ENCODE peak calls at places on chromosomes 5 and 9, in six cellular contexts. W, S, T, Z, J and L are unnamed samples.

GRCh38 chr5:127988149-127988755 is 95.3 kb upstream of the SLC12A2 start:
- DNase-seq in W (peak), T (no peak), J (no peak), S (no peak), Z (no peak), L (no peak)

GRCh38 chr9:113350937-113351336 is 1.6 kb downstream of the BSPRY start:
- DNase-seq in W (no peak), T (peak), S (no peak), Z (no peak), J (peak), L (no peak)

GRCh38 chr9:116049506-116049905 is 104.1 kb upstream of the PAPPA start:
- DNase-seq in S (no peak), J (no peak), T (no peak), W (no peak), Z (no peak), L (no peak)

GRCh38 chr9:6096821-6097220 is 81.4 kb upstream of the RANBP6 start:
- DNase-seq in J (no peak), S (no peak), Z (no peak), T (no peak), W (no peak), L (no peak)

GRCh38 chr9:78365979-78366697 is 69.2 kb downstream of the PSAT1 start:
- DNase-seq in T (no peak), W (no peak), S (no peak), Z (no peak), J (no peak), L (no peak)

GRCh38 chr5:147464211-147464610 is 45.7 kb downstream of the DPYSL3 start:
- DNase-seq in J (no peak), T (peak), S (no peak), W (peak), Z (no peak), L (no peak)

GRCh38 chr9:130845901-130846381 is 10.9 kb downstream of the ABL1 start:
- DNase-seq in W (peak), S (no peak), T (no peak), J (no peak), Z (no peak), L (no peak)

GRCh38 chr9:109499061-109499630 is 1.0 kb upstream of the PTPN3 start:
- DNase-seq in S (no peak), W (no peak), J (no peak), T (no peak), Z (no peak), L (no peak)

GRCh38 chr9:111839387-111839786 is 44.6 kb upstream of the SHOC1 start:
- DNase-seq in W (no peak), S (no peak), J (peak), T (peak), Z (no peak), L (no peak)

GRCh38 chr9:70262948-70263347 is 4.2 kb downstream of the SMC5 start:
- DNase-seq in S (no peak), T (no peak), J (no peak), Z (no peak), W (no peak), L (no peak)

GRCh38 chr5:37740331-37741066 is 99.3 kb downstream of the GDNF start:
- DNase-seq in W (no peak), S (no peak), Z (no peak), J (no peak), T (no peak), L (no peak)

GRCh38 chr5:80408475-80408875 is 611 bp downstream of the ZFYVE16 start:
- DNase-seq in T (peak), Z (no peak), J (no peak), W (peak), S (peak), L (peak)

GRCh38 chr5:40572947-40573346 is 106.8 kb upstream of the PTGER4 start:
- DNase-seq in Z (no peak), J (no peak), S (no peak), W (no peak), T (no peak), L (no peak)

GRCh38 chr5:125786021-125786420 is 637.2 kb upstream of the GRAMD2B start:
- DNase-seq in T (no peak), S (no peak), J (no peak), W (no peak), Z (no peak), L (no peak)

GRCh38 chr5:140112685-140113179 is 1.2 kb upstream of the PURA start:
- DNase-seq in J (no peak), T (no peak), W (no peak), S (no peak), Z (no peak), L (no peak)

GRCh38 chr5:5126444-5126843 is 13.7 kb upstream of the ADAMTS16 start:
- DNase-seq in T (no peak), W (no peak), Z (no peak), J (no peak), S (no peak), L (no peak)

GRCh38 chr9:129555512-129556203 is 65.2 kb downstream of the C9orf50 start:
- DNase-seq in Z (no peak), W (no peak), S (no peak), J (no peak), T (no peak), L (no peak)

GRCh38 chr5:154778534-154778933 is 23.4 kb downstream of the LARP1 start:
- DNase-seq in J (no peak), S (no peak), T (no peak), W (no peak), Z (no peak), L (no peak)

GRCh38 chr9:114235113-114235589 is 79.8 kb downstream of the COL27A1 start:
- DNase-seq in Z (no peak), J (no peak), W (no peak), T (peak), S (no peak), L (no peak)

GRCh38 chr5:40030661-40031060 is 605.9 kb upstream of the DAB2 start:
- DNase-seq in J (no peak), S (no peak), Z (no peak), T (no peak), W (no peak), L (no peak)

GRCh38 chr5:96934695-96935555 is 955 bp upstream of the LNPEP start:
- DNase-seq in J (peak), Z (peak), T (peak), S (peak), W (peak), L (peak)
- TF ChIP-seq POLR2AphosphoS5 in J (peak), Z (peak), T (peak), S (peak), W (peak), L (peak)

GRCh38 chr5:135106610-135107009 is 72.6 kb upstream of the PITX1 start:
- DNase-seq in Z (no peak), J (no peak), S (no peak), T (no peak), W (peak), L (no peak)
- TF ChIP-seq POLR2AphosphoS5 in Z (no peak), J (no peak), S (no peak), T (no peak), W (no peak), L (no peak)

DNA sequence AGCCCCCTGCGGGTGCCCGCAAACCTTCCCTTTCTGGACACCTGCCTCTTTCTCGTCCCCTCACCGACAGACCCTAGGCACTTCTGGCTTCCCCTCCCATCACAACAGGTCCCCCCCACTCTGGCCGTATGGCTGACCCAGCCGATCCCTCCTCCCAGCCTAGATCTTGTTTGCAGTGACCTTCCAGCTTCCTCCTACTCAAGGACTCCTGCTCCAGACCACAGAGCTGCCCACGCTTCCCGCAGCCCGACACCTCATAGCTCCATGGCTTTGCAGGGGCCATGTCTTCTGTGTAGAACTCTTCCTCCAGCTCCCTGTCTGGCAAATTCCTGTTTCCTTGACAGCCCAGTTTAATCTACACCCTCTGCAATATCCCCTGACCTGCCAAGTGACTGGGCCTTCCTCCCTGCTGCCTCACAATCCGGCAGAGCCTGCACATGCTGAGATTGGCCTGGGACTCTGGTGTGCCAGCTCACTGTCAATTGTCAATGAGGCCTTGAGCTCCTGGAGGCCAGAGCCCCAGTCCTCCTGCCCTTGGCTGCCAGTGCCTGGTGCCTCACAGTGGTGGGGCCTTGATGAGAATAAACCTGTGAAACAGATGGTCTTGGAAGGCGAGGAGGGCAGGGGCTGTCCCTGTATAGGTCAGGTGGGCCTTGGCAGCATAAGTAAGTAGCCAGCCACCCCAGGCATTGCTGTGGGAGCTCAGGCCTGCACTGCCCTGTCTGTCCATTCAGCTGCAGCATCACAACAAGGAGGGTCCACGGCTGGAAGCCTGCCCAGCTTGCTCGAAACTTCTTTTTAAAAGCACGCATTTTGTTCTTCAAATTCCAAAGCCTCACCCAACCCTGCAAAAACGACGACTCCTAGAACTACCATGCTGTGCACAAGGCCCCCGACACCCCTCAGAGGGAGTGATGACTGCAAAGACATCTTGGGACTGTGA is 50.5 kb downstream of the GADD45G start:
- DNase-seq in Z (no peak), J (no peak), W (no peak), S (no peak), T (no peak), L (no peak)
- TF ChIP-seq POLR2AphosphoS5 in Z (no peak), J (no peak), W (no peak), S (no peak), T (no peak), L (no peak)

GRCh38 chr9:87193925-87194380 is 246.6 kb upstream of the GAS1 start:
- DNase-seq in S (no peak), Z (no peak), T (no peak), W (no peak), J (no peak), L (no peak)
- TF ChIP-seq POLR2AphosphoS5 in S (no peak), Z (no peak), T (no peak), W (no peak), J (no peak), L (no peak)

GRCh38 chr9:124280176-124280691 is 22.5 kb downstream of the NEK6 start:
- DNase-seq in J (no peak), S (no peak), W (no peak), Z (no peak), T (no peak), L (no peak)
- TF ChIP-seq POLR2AphosphoS5 in J (no peak), S (peak), W (no peak), Z (no peak), T (no peak), L (no peak)

DNA sequence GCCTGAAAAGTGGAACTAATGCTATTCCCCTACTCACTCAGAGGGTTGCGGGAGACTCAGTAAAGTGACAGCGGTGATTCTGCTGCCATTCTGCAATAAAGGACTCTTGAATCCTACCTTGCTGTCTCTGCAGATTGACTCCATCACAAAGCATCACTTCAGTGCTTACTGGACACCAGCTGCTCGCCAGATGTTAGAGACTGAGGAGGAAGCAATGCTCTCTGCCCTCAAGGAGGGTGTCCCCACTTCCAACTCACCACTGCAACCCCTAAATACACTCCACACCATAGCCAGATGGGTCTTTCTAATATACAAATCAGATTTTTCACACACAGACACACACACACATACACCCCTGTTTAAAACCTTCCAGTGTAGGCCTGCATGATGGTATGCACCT is 21.4 kb downstream of the TTLL11 start:
- DNase-seq in J (no peak), W (no peak), Z (no peak), T (no peak), S (no peak), L (no peak)
- TF ChIP-seq POLR2AphosphoS5 in J (no peak), W (no peak), Z (no peak), T (no peak), S (no peak), L (no peak)

GRCh38 chr5:174916227-174916626 is 191.8 kb downstream of the MSX2 start:
- DNase-seq in J (no peak), T (no peak), S (no peak), W (no peak), Z (no peak), L (no peak)

DNA sequence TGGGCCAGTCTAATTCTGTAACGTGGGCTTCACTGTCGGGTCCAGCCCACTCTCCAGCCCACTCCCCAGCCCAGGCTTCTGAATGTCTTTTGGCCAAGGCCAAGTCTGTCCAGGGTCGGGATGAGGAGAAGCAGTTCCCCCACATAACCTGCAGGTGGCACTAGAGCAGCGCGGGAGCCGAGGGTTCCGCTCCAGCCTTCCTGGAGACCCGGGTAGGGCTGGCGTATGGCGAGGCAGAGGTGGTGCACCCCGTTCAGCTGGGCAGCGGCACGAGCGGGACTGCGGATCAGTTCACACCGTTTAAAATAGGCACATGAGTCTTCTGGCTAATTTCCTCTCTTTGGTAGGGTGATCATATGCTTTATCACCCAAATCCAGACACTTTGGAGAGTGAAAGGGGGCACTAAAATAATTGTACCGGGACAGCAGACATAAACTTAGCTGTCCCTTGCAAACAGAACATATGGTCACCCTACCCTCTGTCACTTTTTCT is 185.9 kb downstream of the MSX2 start:
- DNase-seq in Z (peak), S (peak), J (no peak), T (peak), W (peak), L (peak)
- TF ChIP-seq POLR2AphosphoS5 in Z (no peak), S (no peak), J (no peak), T (no peak), W (no peak), L (no peak)

DNA sequence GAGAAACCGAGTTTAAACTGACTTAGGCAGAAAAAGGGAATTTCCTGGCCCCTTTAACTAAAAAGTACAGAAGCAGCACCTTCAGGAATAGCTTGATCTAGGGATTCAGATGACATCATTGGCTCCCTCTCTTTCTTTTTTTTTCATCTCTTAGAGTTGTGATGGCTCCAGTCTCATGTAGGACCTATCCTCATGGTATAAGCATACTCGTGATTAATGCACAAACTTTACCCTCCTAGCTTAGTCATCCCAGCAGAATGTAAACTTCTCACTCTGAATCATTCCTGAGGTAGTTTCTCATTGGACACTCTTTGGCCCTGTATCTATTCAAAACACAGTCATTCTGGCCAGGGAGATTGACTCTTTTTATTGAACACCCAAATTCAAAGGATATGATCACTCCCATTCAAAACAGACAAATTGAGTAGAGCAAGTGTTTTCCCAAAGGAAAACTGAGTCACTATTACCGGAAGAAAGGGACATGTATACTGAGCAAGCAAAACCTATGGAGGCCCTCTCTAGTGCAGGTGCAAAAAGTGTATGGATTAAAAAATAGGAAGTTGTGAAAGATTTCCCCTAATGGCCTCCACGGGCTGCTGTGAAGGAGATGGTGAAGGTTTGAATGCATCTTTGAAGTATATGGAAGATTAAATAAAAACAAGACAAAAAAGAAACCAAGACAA is 27.6 kb upstream of the SMIM23 start:
- DNase-seq in T (peak), Z (no peak), W (no peak), S (no peak), J (no peak), L (no peak)
- TF ChIP-seq POLR2AphosphoS5 in T (no peak), Z (no peak), W (no peak), S (no peak), J (no peak), L (no peak)

GRCh38 chr5:109411627-109412026 is 1.9 kb upstream of the PJA2 start:
- DNase-seq in S (no peak), J (no peak), T (no peak), W (peak), Z (no peak), L (no peak)

GRCh38 chr5:109411175-109411514 is 1.4 kb upstream of the PJA2 start:
- DNase-seq in W (no peak), J (no peak), T (no peak), Z (no peak), S (no peak), L (no peak)

GRCh38 chr5:109409844-109410388 is at the start of gene PJA2:
- DNase-seq in T (peak), Z (peak), S (peak), W (peak), J (peak), L (peak)

GRCh38 chr5:109409061-109409843 is 522 bp downstream of the PJA2 start:
- DNase-seq in J (peak), W (peak), Z (peak), T (peak), S (peak), L (peak)

DNA sequence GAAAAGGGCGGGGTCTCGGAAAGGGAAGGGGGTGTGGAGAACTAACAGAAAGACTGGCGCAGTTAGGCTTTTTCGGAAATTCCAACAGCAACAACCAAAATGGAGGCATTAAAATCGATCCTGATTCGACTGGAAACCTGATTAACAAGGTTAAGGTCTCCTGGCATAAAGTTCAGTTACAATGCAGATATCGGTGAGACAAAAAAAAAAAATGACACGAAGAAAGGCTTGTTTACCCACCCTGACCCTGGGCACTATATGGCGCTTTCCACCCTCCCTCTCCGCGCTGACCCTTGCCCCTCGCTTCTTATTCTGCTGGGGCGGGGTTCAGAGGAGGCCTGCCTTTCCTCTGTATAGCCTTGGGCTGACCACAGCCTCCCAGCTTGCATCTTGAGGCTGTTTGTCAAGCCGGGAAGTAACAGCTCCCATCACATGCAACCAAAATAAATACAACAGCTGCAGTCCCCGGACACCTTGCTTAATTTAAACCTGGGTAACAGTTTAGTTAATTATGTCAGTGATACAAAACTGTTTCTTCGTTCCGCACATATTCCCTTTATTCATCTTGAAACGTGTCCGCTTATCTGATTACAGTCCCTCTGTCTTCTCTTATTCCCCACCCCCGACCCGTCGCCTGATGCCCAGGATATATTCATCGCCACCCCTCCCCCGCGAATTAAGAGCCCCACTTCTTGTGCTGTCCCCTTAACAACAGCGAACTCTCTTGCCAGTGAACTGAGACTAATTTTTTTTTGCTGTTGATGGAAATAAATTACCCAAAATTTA is 808 bp upstream of the PJA2 start:
- DNase-seq in S (peak), T (peak), Z (no peak), W (peak), J (no peak), L (peak)
- TF ChIP-seq POLR2AphosphoS5 in S (no peak), T (no peak), Z (peak), W (peak), J (peak), L (peak)